ENCODE peak calls at places on chromosomes 13 and 19, in six cellular contexts. O, R, X, M, J and C are unnamed samples.

GRCh38 chr19:33684550-33685303 is 63.0 kb downstream of the CHST8 start:
- DNase-seq in M (peak), X (no peak), J (no peak), R (no peak), O (peak), C (no peak)

GRCh38 chr19:41551212-41551610 is 24.8 kb upstream of the CEACAM21 start:
- DNase-seq in M (no peak), R (no peak), O (no peak), X (no peak), J (no peak), C (no peak)

GRCh38 chr13:87287721-87288120 is 383.4 kb upstream of the SLITRK5 start:
- DNase-seq in O (no peak), R (no peak), X (no peak), M (no peak), J (no peak), C (no peak)

GRCh38 chr13:106986033-106986484 is 418.1 kb upstream of the ARGLU1 start:
- DNase-seq in X (no peak), R (peak), O (no peak), M (no peak), J (no peak), C (no peak)

GRCh38 chr19:4877753-4878490 is 10.5 kb upstream of the PLIN3 start:
- DNase-seq in O (no peak), M (no peak), R (no peak), J (no peak), X (no peak), C (peak)

GRCh38 chr13:37775871-37776270 is 93.7 kb downstream of the TRPC4 start:
- DNase-seq in O (no peak), X (no peak), M (no peak), J (no peak), R (peak), C (no peak)

GRCh38 chr13:49540552-49540951 is 44.8 kb downstream of the PHF11 start:
- DNase-seq in X (no peak), M (no peak), J (no peak), O (no peak), R (peak), C (peak)

GRCh38 chr13:46896346-46897138 is at the start of gene HTR2A:
- DNase-seq in R (peak), X (no peak), J (peak), O (no peak), M (no peak), C (no peak)

GRCh38 chr13:106497079-106497478 is 38.4 kb downstream of the EFNB2 start:
- DNase-seq in J (no peak), M (no peak), R (no peak), O (no peak), X (no peak), C (no peak)

GRCh38 chr19:29666634-29667389 is 1.6 kb downstream of the PLEKHF1 start:
- DNase-seq in O (peak), X (no peak), J (peak), M (no peak), R (peak), C (peak)

GRCh38 chr13:44306401-44307192 is 67.0 kb upstream of the SERP2 start:
- DNase-seq in R (peak), M (no peak), J (peak), X (peak), O (no peak), C (peak)

GRCh38 chr19:15293751-15294505 is 38.4 kb downstream of the BRD4 start:
- DNase-seq in O (no peak), M (no peak), J (no peak), R (peak), X (peak), C (no peak)

GRCh38 chr19:57653689-57654088 is 15.0 kb upstream of the ZSCAN4 start:
- DNase-seq in O (no peak), X (no peak), M (no peak), R (no peak), J (no peak), C (no peak)

GRCh38 chr13:91904005-91904404 is 505.6 kb downstream of the GPC5 start:
- DNase-seq in M (no peak), X (no peak), R (no peak), J (no peak), O (no peak), C (no peak)

GRCh38 chr19:1837625-1838105 is 10.6 kb downstream of the REXO1 start:
- DNase-seq in O (no peak), X (no peak), M (no peak), R (no peak), J (no peak), C (no peak)

GRCh38 chr19:13082192-13083007 is 20.3 kb downstream of the LYL1 start:
- DNase-seq in X (no peak), R (peak), J (no peak), M (no peak), O (no peak), C (no peak)

GRCh38 chr19:35665604-35666003 is 713 bp upstream of the UPK1A start:
- DNase-seq in X (no peak), M (no peak), R (no peak), J (no peak), O (no peak), C (no peak)

GRCh38 chr13:100130092-100130491 is 41.2 kb downstream of the PCCA start:
- DNase-seq in M (no peak), X (no peak), J (no peak), R (no peak), O (no peak), C (no peak)

GRCh38 chr19:43464089-43464775 is 1.2 kb downstream of the LYPD3 start:
- DNase-seq in O (peak), M (peak), X (no peak), J (no peak), R (no peak), C (no peak)

GRCh38 chr19:2207991-2208860 is 27.9 kb downstream of the PLEKHJ1 start:
- DNase-seq in J (no peak), O (no peak), M (peak), R (peak), X (no peak), C (no peak)

GRCh38 chr13:45119469-45119989 is 781 bp upstream of the GTF2F2 start:
- DNase-seq in J (peak), X (peak), M (no peak), O (no peak), R (peak), C (no peak)

GRCh38 chr13:74074723-74075122 is 59.5 kb downstream of the KLF12 start:
- DNase-seq in O (no peak), J (peak), X (no peak), R (peak), M (no peak), C (no peak)

GRCh38 chr13:95153647-95154405 is 147.4 kb downstream of the ABCC4 start:
- DNase-seq in M (no peak), J (peak), X (no peak), R (peak), O (no peak), C (no peak)

GRCh38 chr19:5682293-5682592 is 1.4 kb downstream of the HSD11B1L start:
- DNase-seq in M (no peak), J (no peak), R (no peak), X (no peak), O (no peak), C (no peak)

GRCh38 chr19:53466726-53467125 is 807 bp upstream of the ZNF813 start:
- DNase-seq in X (no peak), M (no peak), O (no peak), J (no peak), R (no peak), C (no peak)

GRCh38 chr19:16013181-16013850 is 63.0 kb upstream of the TPM4 start:
- DNase-seq in R (no peak), X (no peak), J (no peak), M (no peak), O (no peak), C (no peak)

GRCh38 chr13:39446865-39447264 is 156.1 kb downstream of the LHFPL6 start:
- DNase-seq in O (no peak), R (no peak), M (no peak), X (no peak), J (no peak), C (no peak)

GRCh38 chr19:48501446-48501960 is 10.1 kb downstream of the LMTK3 start:
- DNase-seq in J (peak), X (no peak), M (no peak), R (no peak), O (no peak), C (no peak)

GRCh38 chr19:43634877-43635560 is 4.6 kb downstream of the CADM4 start:
- DNase-seq in R (no peak), O (no peak), M (no peak), X (no peak), J (no peak), C (no peak)

GRCh38 chr13:20270163-20270865 is 38.2 kb upstream of the GJB6 start:
- DNase-seq in M (no peak), J (peak), O (no peak), R (no peak), X (no peak), C (peak)

GRCh38 chr13:28655566-28655965 is 3.4 kb upstream of the POMP start:
- DNase-seq in R (peak), J (peak), X (no peak), M (no peak), O (no peak), C (no peak)

GRCh38 chr19:47994209-47994802 is at the start of gene ELSPBP1:
- DNase-seq in R (no peak), J (no peak), O (no peak), M (no peak), X (no peak), C (no peak)

GRCh38 chr13:83085186-83085900 is 796.9 kb downstream of the SLITRK1 start:
- DNase-seq in R (peak), O (no peak), X (no peak), M (no peak), J (no peak), C (no peak)

GRCh38 chr19:1026189-1027019 is at the start of gene CNN2:
- DNase-seq in X (no peak), R (peak), M (peak), O (peak), J (peak), C (peak)

GRCh38 chr13:99322297-99323103 is 15.3 kb upstream of the GPR183 start:
- DNase-seq in O (no peak), M (no peak), R (peak), J (peak), X (no peak), C (peak)

GRCh38 chr13:100984349-100984748 is 309.8 kb upstream of the TMTC4 start:
- DNase-seq in M (no peak), R (no peak), J (no peak), O (no peak), X (no peak), C (no peak)

GRCh38 chr13:25463496-25463895 is 91.7 kb downstream of the ATP8A2 start:
- DNase-seq in O (no peak), M (no peak), J (peak), X (no peak), R (peak), C (no peak)

GRCh38 chr13:25473864-25474263 is 102.1 kb downstream of the ATP8A2 start:
- DNase-seq in R (no peak), O (no peak), M (no peak), X (no peak), J (peak), C (no peak)

GRCh38 chr13:25469179-25469545 is 97.4 kb downstream of the ATP8A2 start:
- DNase-seq in O (no peak), M (no peak), J (no peak), R (no peak), X (no peak), C (no peak)

GRCh38 chr13:25466880-25467279 is 95.1 kb downstream of the ATP8A2 start:
- DNase-seq in X (no peak), R (no peak), O (no peak), M (no peak), J (no peak), C (no peak)

GRCh38 chr13:25468330-25469178 is 96.8 kb downstream of the ATP8A2 start:
- DNase-seq in X (no peak), O (no peak), R (no peak), J (peak), M (no peak), C (no peak)
- H3K4me3 ChIP-seq in X (peak), O (peak), R (no peak), J (peak), M (peak), C (no peak)

GRCh38 chr13:84774111-84774510 is 891.8 kb upstream of the SLITRK1 start:
- DNase-seq in R (no peak), X (no peak), O (no peak), J (no peak), M (no peak), C (no peak)
- H3K27ac ChIP-seq in R (no peak), X (no peak), O (no peak), J (no peak), M (no peak), C (no peak)

GRCh38 chr13:51815848-51816247 is 11.9 kb upstream of the DHRS12 start:
- DNase-seq in X (no peak), J (no peak), O (no peak), R (no peak), M (no peak), C (no peak)
- H3K4me3 ChIP-seq in X (no peak), J (no peak), O (no peak), R (no peak), M (no peak), C (no peak)

GRCh38 chr19:17389957-17390664 is 3.9 kb downstream of the CCDC194 start:
- DNase-seq in M (no peak), R (no peak), J (no peak), O (no peak), X (no peak), C (no peak)

GRCh38 chr19:17390665-17391370 is 3.2 kb downstream of the CCDC194 start:
- DNase-seq in X (peak), R (peak), J (peak), O (peak), M (peak), C (peak)

GRCh38 chr19:17393914-17394313 is at the start of gene CCDC194:
- DNase-seq in M (no peak), R (no peak), X (no peak), J (no peak), O (no peak), C (no peak)

GRCh38 chr19:17389288-17389687 is 4.7 kb downstream of the CCDC194 start:
- DNase-seq in O (no peak), R (no peak), M (no peak), J (no peak), X (no peak), C (no peak)

DNA sequence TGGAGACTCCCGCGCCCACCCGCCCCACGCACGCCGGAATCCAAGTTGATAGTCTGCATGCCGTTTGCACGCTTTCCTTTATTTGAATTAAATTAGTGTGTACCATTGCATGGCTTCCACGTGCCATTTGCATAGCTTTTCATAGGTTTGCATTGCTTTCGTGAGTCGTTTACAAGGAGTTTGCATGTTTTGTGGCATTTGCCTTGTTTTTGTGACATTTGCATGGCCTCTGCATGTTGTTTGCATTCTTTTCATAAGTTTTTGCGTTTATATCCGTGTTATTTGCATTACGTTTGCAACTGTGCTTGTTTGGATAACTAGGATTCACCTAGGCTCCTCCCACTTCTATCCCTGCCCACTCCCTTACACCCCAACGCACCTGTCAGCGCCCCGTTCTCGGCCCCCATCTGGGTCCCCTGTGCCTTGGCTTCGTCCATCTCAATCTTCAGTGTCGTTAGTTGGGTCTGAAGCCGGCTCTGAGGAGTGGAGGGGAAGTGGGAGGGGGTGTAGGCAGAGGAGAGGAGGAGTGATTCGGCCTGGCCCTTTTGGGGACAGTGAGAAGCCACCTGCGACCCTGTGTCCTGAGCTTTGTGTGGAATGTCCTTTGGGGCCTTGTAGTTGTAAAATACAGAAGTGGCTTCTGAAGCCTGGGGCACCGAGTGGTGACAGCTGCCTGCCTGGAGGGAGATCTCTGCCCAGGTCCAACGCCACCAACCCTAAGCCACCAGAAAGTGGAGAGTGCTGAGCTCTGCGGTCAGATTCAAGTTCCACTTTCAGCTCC is 2.4 kb downstream of the CCDC194 start:
- DNase-seq in M (no peak), J (no peak), O (no peak), R (no peak), X (no peak), C (no peak)
- H3K27ac ChIP-seq in M (no peak), J (no peak), O (no peak), R (no peak), X (no peak), C (no peak)

DNA sequence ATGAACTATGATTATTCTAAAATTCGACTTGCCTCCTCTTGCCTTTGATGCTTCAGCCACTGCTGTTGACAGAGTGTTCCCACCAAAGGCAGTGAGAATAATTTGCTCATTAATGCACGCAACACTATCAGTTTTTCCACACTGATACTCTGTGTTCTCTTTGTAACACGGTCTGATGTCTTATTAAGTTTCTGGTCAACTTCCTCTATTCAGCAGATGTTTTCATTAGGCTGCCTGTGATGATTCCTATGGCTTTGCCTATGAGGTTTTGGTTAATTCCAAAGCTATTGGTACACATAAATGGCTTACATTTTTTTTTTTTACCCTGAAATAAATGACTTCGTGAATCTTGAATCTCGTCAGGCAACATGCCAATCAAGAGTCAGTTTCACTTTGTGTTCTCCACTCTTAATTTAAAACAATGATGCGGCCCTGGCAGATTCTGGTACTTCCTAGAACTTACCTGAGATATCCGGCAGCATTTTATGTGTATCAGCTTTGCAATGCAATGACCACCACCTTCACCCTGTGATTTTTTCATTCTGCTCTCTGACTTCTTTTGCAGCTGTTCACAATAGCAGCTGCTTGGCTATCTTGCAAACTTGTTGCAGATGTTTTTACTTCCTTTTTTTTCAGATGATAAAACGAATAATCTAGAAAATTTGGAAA is 27.5 kb upstream of the KL start:
- DNase-seq in O (no peak), X (no peak), J (no peak), M (no peak), R (no peak), C (no peak)
- H3K4me3 ChIP-seq in O (peak), X (no peak), J (no peak), M (peak), R (no peak), C (no peak)

GRCh38 chr13:114145256-114145655 is 12.8 kb upstream of the RASA3 start:
- DNase-seq in J (no peak), M (no peak), X (no peak), R (no peak), O (peak), C (no peak)
- H3K27ac ChIP-seq in J (no peak), M (no peak), X (no peak), R (no peak), O (no peak), C (no peak)

GRCh38 chr19:39924389-39924788 is 10.0 kb downstream of the FCGBP start:
- DNase-seq in M (peak), R (no peak), J (no peak), X (no peak), O (no peak), C (no peak)
- H3K4me3 ChIP-seq in M (no peak), R (no peak), J (no peak), X (no peak), O (no peak), C (no peak)

GRCh38 chr19:6806488-6806887 is 34.0 kb downstream of the VAV1 start:
- DNase-seq in J (no peak), X (no peak), R (no peak), O (no peak), M (no peak), C (no peak)

GRCh38 chr19:6800991-6801396 is 28.5 kb downstream of the VAV1 start:
- DNase-seq in R (peak), J (peak), O (no peak), M (no peak), X (no peak), C (no peak)

GRCh38 chr19:6803036-6803404 is 30.5 kb downstream of the VAV1 start:
- DNase-seq in R (no peak), J (no peak), M (no peak), O (no peak), X (no peak), C (no peak)

GRCh38 chr19:6801397-6802086 is 29.0 kb downstream of the VAV1 start:
- DNase-seq in X (no peak), O (no peak), J (no peak), M (no peak), R (no peak), C (no peak)

DNA sequence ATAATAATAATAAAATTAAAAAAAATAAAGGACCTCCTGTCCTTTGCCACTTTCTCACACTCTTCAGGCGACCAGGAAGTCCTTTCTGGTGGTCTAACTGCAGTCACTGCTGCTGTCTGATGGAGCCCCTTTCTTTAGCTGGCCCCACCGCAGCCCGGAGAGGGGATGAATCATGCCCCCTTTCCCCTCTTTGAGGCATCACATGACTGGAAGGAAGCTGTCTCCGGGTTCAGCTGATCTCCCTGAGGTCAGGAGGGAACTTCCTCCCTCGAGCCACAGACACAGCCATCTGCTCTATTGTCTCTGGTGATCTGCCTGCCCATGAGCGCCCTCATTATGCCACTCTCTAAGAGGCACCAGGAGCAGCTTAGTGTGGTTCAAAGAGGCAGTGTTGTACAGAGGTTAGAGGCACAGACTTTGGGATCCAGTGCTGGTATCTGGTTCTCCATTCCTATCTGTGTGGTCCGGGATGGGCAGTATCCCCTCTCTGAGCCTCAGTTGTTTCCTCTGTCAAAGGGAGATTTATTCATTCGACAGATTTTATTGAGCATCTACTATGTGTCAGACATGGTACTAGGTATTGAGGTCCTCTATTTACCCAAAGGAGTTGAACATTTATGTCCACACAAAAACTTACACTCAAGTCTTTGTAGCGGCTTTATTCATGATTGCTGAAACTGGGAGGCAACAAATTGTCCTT is 30.0 kb downstream of the VAV1 start:
- DNase-seq in R (no peak), M (peak), X (no peak), O (no peak), J (no peak), C (no peak)
- H3K27ac ChIP-seq in R (no peak), M (no peak), X (no peak), O (no peak), J (no peak), C (no peak)

GRCh38 chr13:75455962-75456361 is 26.0 kb downstream of the TBC1D4 start:
- DNase-seq in X (no peak), O (no peak), M (no peak), R (no peak), J (no peak), C (no peak)

GRCh38 chr13:75454497-75454896 is 27.5 kb downstream of the TBC1D4 start:
- DNase-seq in R (no peak), X (no peak), M (no peak), O (no peak), J (peak), C (no peak)

GRCh38 chr13:75447493-75447892 is 34.5 kb downstream of the TBC1D4 start:
- DNase-seq in R (no peak), M (no peak), O (no peak), J (no peak), X (no peak), C (no peak)

GRCh38 chr13:75446874-75447273 is 35.1 kb downstream of the TBC1D4 start:
- DNase-seq in R (no peak), J (no peak), M (no peak), O (no peak), X (no peak), C (no peak)

GRCh38 chr13:75452564-75452963 is 29.4 kb downstream of the TBC1D4 start:
- DNase-seq in X (no peak), J (peak), O (no peak), R (no peak), M (no peak), C (no peak)
- H3K4me3 ChIP-seq in X (no peak), J (peak), O (no peak), R (no peak), M (no peak), C (no peak)